ENCODE peak calls at places on chromosomes 5 and 9, in ten cellular contexts. H is NT2/D1; Q is neural crest cell; D is amniotic stem cell; T is cardiac fibroblast; Y is activated effector memory CD4-positive, alpha-beta T cell treated with anti-CD3 and anti-CD28 coated beads, Interleukin-2, amount 50 U/mL, for 16 hours; C is HEK293T; I is HT-29; N is NCI-H774; J is activated CD4-positive, alpha-beta T cell treated with anti-CD3 and anti-CD28 coated beads, Interleukin-2, amount 50 U/mL, for 48 hours. W is an unnamed sample.

GRCh38 chr9:91732187-91733005 is 217.6 kb downstream of the ROR2 start:
- DNase-seq in C (no peak), Y (no peak), N (no peak), I (no peak), D (no peak), Q (no peak), H (no peak), T (no peak), J (no peak), W (no peak)

GRCh38 chr9:124291801-124292396 is 34.1 kb downstream of the NEK6 start:
- DNase-seq in H (no peak), N (no peak), I (no peak), C (no peak), Y (peak; percentile 79), D (no peak), Q (no peak), J (peak; percentile 69), T (no peak), W (peak; percentile 56)

GRCh38 chr5:140294753-140295152 is 8.1 kb downstream of the PFDN1 start:
- DNase-seq in H (no peak), J (no peak), N (no peak), Y (no peak), T (no peak), C (no peak), I (no peak), D (no peak), Q (no peak), W (no peak)

GRCh38 chr5:51732304-51732703 is 349.1 kb downstream of the ISL1 start:
- DNase-seq in I (no peak), J (no peak), D (no peak), Y (no peak), T (peak; percentile 1), N (no peak), C (no peak), H (no peak), Q (no peak), W (no peak)

GRCh38 chr9:350354-350753 is 135.7 kb downstream of the DOCK8 start:
- DNase-seq in H (no peak), D (no peak), I (no peak), N (no peak), Q (no peak), J (no peak), T (no peak), Y (no peak), C (no peak), W (no peak)

GRCh38 chr5:151492729-151493128 is 45.3 kb downstream of the SLC36A1 start:
- DNase-seq in Y (no peak), T (peak; percentile 19), C (no peak), H (no peak), N (no peak), D (peak; percentile 20), J (peak; percentile 8), I (no peak), Q (no peak), W (no peak)

GRCh38 chr9:35682083-35682482 is 7.6 kb downstream of the TPM2 start:
- DNase-seq in D (no peak), J (no peak), I (no peak), C (no peak), T (no peak), Q (no peak), H (no peak), Y (no peak), N (no peak), W (no peak)

GRCh38 chr9:113701741-113702422 is 174.2 kb upstream of the ZNF618 start:
- DNase-seq in D (no peak), J (no peak), N (no peak), Q (no peak), T (no peak), C (no peak), H (no peak), Y (peak; percentile 27), I (no peak), W (no peak)

W was measured in memory B cell.